ENCODE peak calls at places on chromosomes 11 and 22, in ten cellular contexts. One of them, this sample, is unnamed.
A peak's percentile ranks its signal among the peaks of the same experiment; 100 is the strongest.

GRCh38 chr11:11251394-11251970 is 101.6 kb downstream of the CSNK2A3 start:
- DNase-seq in MM.1S: no peak
- DNase-seq in sigmoid colon: no peak
- DNase-seq in cardiac muscle cell: no peak
- DNase-seq in GM23338: no peak
- DNase-seq in heart right ventricle: no peak
- DNase-seq in transverse colon: no peak
- DNase-seq in AG04450: no peak
- DNase-seq in left ventricle myocardium inferior: no peak
- DNase-seq in SK-N-SH: no peak
- DNase-seq in this sample: no peak

GRCh38 chr11:33463059-33463458 is 205.9 kb downstream of the HIPK3 start:
- DNase-seq in left ventricle myocardium inferior: no peak
- DNase-seq in GM23338: no peak
- DNase-seq in cardiac muscle cell: peak; percentile 13
- DNase-seq in transverse colon: no peak
- DNase-seq in MM.1S: no peak
- DNase-seq in SK-N-SH: no peak
- DNase-seq in heart right ventricle: no peak
- DNase-seq in AG04450: no peak
- DNase-seq in sigmoid colon: no peak
- DNase-seq in this sample: no peak

GRCh38 chr11:112470355-112470754 is 209.7 kb upstream of the PLET1 start:
- DNase-seq in heart right ventricle: no peak
- DNase-seq in left ventricle myocardium inferior: no peak
- DNase-seq in MM.1S: no peak
- DNase-seq in AG04450: no peak
- DNase-seq in sigmoid colon: no peak
- DNase-seq in cardiac muscle cell: peak; percentile 6
- DNase-seq in GM23338: no peak
- DNase-seq in transverse colon: no peak
- DNase-seq in SK-N-SH: no peak
- DNase-seq in this sample: no peak

GRCh38 chr11:12235549-12235944 is 125.2 kb downstream of the MICAL2 start:
- DNase-seq in AG04450: no peak
- DNase-seq in heart right ventricle: no peak
- DNase-seq in GM23338: no peak
- DNase-seq in left ventricle myocardium inferior: no peak
- DNase-seq in MM.1S: no peak
- DNase-seq in sigmoid colon: no peak
- DNase-seq in cardiac muscle cell: peak; percentile 43
- DNase-seq in transverse colon: no peak
- DNase-seq in SK-N-SH: no peak
- DNase-seq in this sample: no peak

GRCh38 chr11:13333456-13333957 is 55.9 kb downstream of the BMAL1 start:
- DNase-seq in cardiac muscle cell: no peak
- DNase-seq in left ventricle myocardium inferior: no peak
- DNase-seq in GM23338: no peak
- DNase-seq in heart right ventricle: no peak
- DNase-seq in transverse colon: peak; percentile 58
- DNase-seq in AG04450: no peak
- DNase-seq in SK-N-SH: no peak
- DNase-seq in sigmoid colon: no peak
- DNase-seq in MM.1S: no peak
- DNase-seq in this sample: no peak

GRCh38 chr22:17201285-17201945 is 17.8 kb downstream of the ADA2 start:
- DNase-seq in sigmoid colon: no peak
- DNase-seq in transverse colon: no peak
- DNase-seq in AG04450: no peak
- DNase-seq in MM.1S: no peak
- DNase-seq in SK-N-SH: no peak
- DNase-seq in heart right ventricle: no peak
- DNase-seq in left ventricle myocardium inferior: no peak
- DNase-seq in GM23338: peak; percentile 65
- DNase-seq in cardiac muscle cell: peak; percentile 44
- DNase-seq in this sample: no peak

GRCh38 chr11:108620958-108621772 is 27.6 kb upstream of the EXPH5 start:
- DNase-seq in MM.1S: peak; percentile 94
- DNase-seq in sigmoid colon: no peak
- DNase-seq in GM23338: no peak
- DNase-seq in AG04450: no peak
- DNase-seq in SK-N-SH: no peak
- DNase-seq in cardiac muscle cell: peak; percentile 33
- DNase-seq in transverse colon: no peak
- DNase-seq in heart right ventricle: no peak
- DNase-seq in left ventricle myocardium inferior: no peak
- DNase-seq in this sample: no peak

GRCh38 chr11:36034572-36035331 is 90.9 kb downstream of the LDLRAD3 start:
- DNase-seq in SK-N-SH: peak; percentile 35
- DNase-seq in GM23338: no peak
- DNase-seq in left ventricle myocardium inferior: no peak
- DNase-seq in AG04450: peak; percentile 70
- DNase-seq in transverse colon: no peak
- DNase-seq in heart right ventricle: no peak
- DNase-seq in sigmoid colon: no peak
- DNase-seq in cardiac muscle cell: peak; percentile 74
- DNase-seq in MM.1S: no peak
- DNase-seq in this sample: no peak

GRCh38 chr22:38462960-38463784 is 4.7 kb upstream of the KDELR3 start:
- DNase-seq in heart right ventricle: peak; percentile 78
- DNase-seq in transverse colon: no peak
- DNase-seq in cardiac muscle cell: peak; percentile 55
- DNase-seq in sigmoid colon: no peak
- DNase-seq in GM23338: peak; percentile 87
- DNase-seq in MM.1S: no peak
- DNase-seq in SK-N-SH: no peak
- DNase-seq in left ventricle myocardium inferior: peak; percentile 75
- DNase-seq in AG04450: no peak
- DNase-seq in this sample: peak; percentile 54

GRCh38 chr22:38456841-38457699 is 2.1 kb upstream of the KCNJ4 start:
- DNase-seq in sigmoid colon: no peak
- DNase-seq in cardiac muscle cell: no peak
- DNase-seq in transverse colon: no peak
- DNase-seq in heart right ventricle: no peak
- DNase-seq in AG04450: no peak
- DNase-seq in GM23338: no peak
- DNase-seq in MM.1S: no peak
- DNase-seq in SK-N-SH: peak; percentile 47
- DNase-seq in left ventricle myocardium inferior: no peak
- DNase-seq in this sample: no peak

GRCh38 chr22:38461414-38462081 is 6.3 kb upstream of the KDELR3 start:
- DNase-seq in AG04450: peak; percentile 52
- DNase-seq in left ventricle myocardium inferior: peak; percentile 86
- DNase-seq in MM.1S: peak; percentile 85
- DNase-seq in sigmoid colon: peak; percentile 85
- DNase-seq in cardiac muscle cell: peak; percentile 86
- DNase-seq in transverse colon: peak; percentile 79
- DNase-seq in GM23338: peak; percentile 99
- DNase-seq in heart right ventricle: peak; percentile 90
- DNase-seq in SK-N-SH: peak; percentile 84
- DNase-seq in this sample: peak; percentile 88

GRCh38 chr22:38460367-38460952 is 5.5 kb upstream of the KCNJ4 start:
- DNase-seq in heart right ventricle: no peak
- DNase-seq in sigmoid colon: no peak
- DNase-seq in cardiac muscle cell: no peak
- DNase-seq in left ventricle myocardium inferior: no peak
- DNase-seq in AG04450: no peak
- DNase-seq in MM.1S: no peak
- DNase-seq in GM23338: no peak
- DNase-seq in transverse colon: no peak
- DNase-seq in SK-N-SH: no peak
- DNase-seq in this sample: peak; percentile 22

DNA sequence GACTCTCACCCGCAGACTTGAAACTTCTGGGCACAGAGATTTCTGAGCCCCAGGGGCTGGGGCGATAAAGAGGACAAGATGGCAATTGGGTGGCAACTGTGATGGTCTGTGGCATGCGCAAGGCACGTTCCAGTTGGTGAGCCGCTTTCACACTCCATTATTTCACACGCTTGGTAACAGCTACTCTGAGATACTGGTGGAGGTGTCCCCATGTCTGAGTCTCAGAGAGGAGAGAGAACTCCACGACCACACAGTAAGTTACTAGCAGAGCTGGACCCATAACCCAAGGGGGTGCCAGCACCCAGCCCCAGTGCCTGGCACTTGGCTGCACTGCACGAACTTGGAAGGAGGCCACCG is 6.0 kb upstream of the KCNJ4 start:
- DNase-seq in SK-N-SH: no peak
- DNase-seq in GM23338: no peak
- DNase-seq in sigmoid colon: no peak
- DNase-seq in left ventricle myocardium inferior: no peak
- DNase-seq in heart right ventricle: no peak
- DNase-seq in AG04450: no peak
- DNase-seq in cardiac muscle cell: peak; percentile 9
- DNase-seq in MM.1S: no peak
- DNase-seq in transverse colon: no peak
- DNase-seq in this sample: no peak
- H3K4me3 ChIP-seq in SK-N-SH: no peak overlapping the region
- H3K4me3 ChIP-seq in GM23338: peak overlapping the region; percentile 51
- H3K4me3 ChIP-seq in sigmoid colon: peak overlapping the region; percentile 11
- H3K4me3 ChIP-seq in left ventricle myocardium inferior: peak overlapping the region; percentile 54
- H3K4me3 ChIP-seq in heart right ventricle: peak overlapping the region; percentile 24
- H3K4me3 ChIP-seq in AG04450: no peak overlapping the region
- H3K4me3 ChIP-seq in cardiac muscle cell: no peak overlapping the region
- H3K4me3 ChIP-seq in MM.1S: no peak overlapping the region
- H3K4me3 ChIP-seq in transverse colon: no peak overlapping the region
- H3K4me3 ChIP-seq in this sample: peak overlapping the region; percentile 41

GRCh38 chr11:37984991-37985390 is 1387.0 kb upstream of the RAG2 start:
- DNase-seq in sigmoid colon: no peak
- DNase-seq in heart right ventricle: no peak
- DNase-seq in cardiac muscle cell: peak; percentile 58
- DNase-seq in SK-N-SH: no peak
- DNase-seq in AG04450: no peak
- DNase-seq in left ventricle myocardium inferior: no peak
- DNase-seq in MM.1S: no peak
- DNase-seq in transverse colon: no peak
- DNase-seq in GM23338: no peak
- DNase-seq in this sample: no peak
- H3K27ac ChIP-seq in sigmoid colon: no peak overlapping the region
- H3K27ac ChIP-seq in heart right ventricle: no peak overlapping the region
- H3K27ac ChIP-seq in cardiac muscle cell: no peak overlapping the region
- H3K27ac ChIP-seq in SK-N-SH: no peak overlapping the region
- H3K27ac ChIP-seq in AG04450: no peak overlapping the region
- H3K27ac ChIP-seq in left ventricle myocardium inferior: no peak overlapping the region
- H3K27ac ChIP-seq in MM.1S: no peak overlapping the region
- H3K27ac ChIP-seq in transverse colon: no peak overlapping the region
- H3K27ac ChIP-seq in GM23338: no peak overlapping the region
- H3K27ac ChIP-seq in this sample: no peak overlapping the region

GRCh38 chr22:50545522-50546325 is at the start of gene KLHDC7B:
- DNase-seq in heart right ventricle: no peak
- DNase-seq in cardiac muscle cell: no peak
- DNase-seq in AG04450: no peak
- DNase-seq in transverse colon: no peak
- DNase-seq in sigmoid colon: no peak
- DNase-seq in left ventricle myocardium inferior: no peak
- DNase-seq in SK-N-SH: peak; percentile 82
- DNase-seq in MM.1S: no peak
- DNase-seq in GM23338: no peak
- DNase-seq in this sample: no peak

GRCh38 chr22:50542416-50542927 is 3.2 kb upstream of the KLHDC7B start:
- DNase-seq in heart right ventricle: no peak
- DNase-seq in GM23338: no peak
- DNase-seq in AG04450: no peak
- DNase-seq in MM.1S: no peak
- DNase-seq in cardiac muscle cell: no peak
- DNase-seq in sigmoid colon: no peak
- DNase-seq in transverse colon: peak; percentile 44
- DNase-seq in SK-N-SH: no peak
- DNase-seq in left ventricle myocardium inferior: no peak
- DNase-seq in this sample: no peak

GRCh38 chr22:50546326-50547230 is 879 bp downstream of the KLHDC7B start:
- DNase-seq in sigmoid colon: no peak
- DNase-seq in heart right ventricle: no peak
- DNase-seq in transverse colon: no peak
- DNase-seq in left ventricle myocardium inferior: no peak
- DNase-seq in cardiac muscle cell: no peak
- DNase-seq in SK-N-SH: peak; percentile 44
- DNase-seq in AG04450: no peak
- DNase-seq in MM.1S: no peak
- DNase-seq in GM23338: no peak
- DNase-seq in this sample: no peak

GRCh38 chr22:50544746-50545253 is 899 bp upstream of the KLHDC7B start:
- DNase-seq in GM23338: no peak
- DNase-seq in heart right ventricle: no peak
- DNase-seq in MM.1S: no peak
- DNase-seq in AG04450: no peak
- DNase-seq in transverse colon: peak; percentile 45
- DNase-seq in cardiac muscle cell: no peak
- DNase-seq in SK-N-SH: no peak
- DNase-seq in left ventricle myocardium inferior: no peak
- DNase-seq in sigmoid colon: no peak
- DNase-seq in this sample: peak; percentile 52

DNA sequence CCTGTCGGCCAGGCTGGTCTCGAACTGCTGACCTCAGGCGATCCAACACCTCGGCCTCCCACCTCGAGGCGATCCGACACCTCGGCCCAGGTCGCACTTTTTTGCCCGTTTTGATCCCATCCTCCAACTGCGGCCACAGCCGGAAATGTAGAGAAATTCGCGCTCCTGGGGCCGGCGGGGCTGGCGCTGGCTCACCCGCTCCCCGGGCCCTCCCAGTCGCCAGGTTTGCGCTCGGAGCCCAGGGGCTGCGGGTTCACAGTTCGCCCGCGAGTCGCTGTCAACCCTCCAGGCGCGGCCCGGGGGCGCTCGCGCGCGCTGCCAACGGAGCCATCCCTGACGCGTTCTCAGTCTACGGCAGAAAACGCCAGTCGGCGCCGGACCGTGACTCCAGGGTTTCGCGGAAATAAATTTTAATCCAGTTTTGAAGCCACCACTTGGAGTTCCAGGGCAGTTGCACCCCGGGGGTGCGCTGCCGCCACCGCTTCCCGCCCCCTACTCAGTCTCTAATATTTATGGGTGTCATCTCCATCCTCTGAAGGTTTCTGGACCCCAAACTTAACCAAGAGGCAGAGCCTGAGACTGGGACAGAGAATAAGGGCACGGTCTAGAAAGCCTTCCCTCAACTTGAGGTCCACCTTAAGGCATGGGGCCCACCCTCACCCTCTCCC is 1.5 kb upstream of the KLHDC7B start:
- DNase-seq in MM.1S: peak; percentile 83
- DNase-seq in GM23338: peak; percentile 93
- DNase-seq in sigmoid colon: peak; percentile 81
- DNase-seq in left ventricle myocardium inferior: peak; percentile 80
- DNase-seq in heart right ventricle: peak; percentile 68
- DNase-seq in SK-N-SH: peak; percentile 83
- DNase-seq in cardiac muscle cell: peak; percentile 77
- DNase-seq in transverse colon: peak; percentile 91
- DNase-seq in AG04450: no peak
- DNase-seq in this sample: peak; percentile 85
- TF ChIP-seq CTCF in MM.1S: peak; percentile 78
- TF ChIP-seq CTCF in GM23338: peak; percentile 69
- TF ChIP-seq CTCF in sigmoid colon: no peak
- TF ChIP-seq CTCF in left ventricle myocardium inferior: peak; percentile 68
- TF ChIP-seq CTCF in heart right ventricle: peak; percentile 49
- TF ChIP-seq CTCF in SK-N-SH: no peak
- TF ChIP-seq CTCF in cardiac muscle cell: peak; percentile 68
- TF ChIP-seq CTCF in transverse colon: peak; percentile 59
- TF ChIP-seq CTCF in AG04450: peak; percentile 61
- TF ChIP-seq CTCF in this sample: peak; percentile 44

GRCh38 chr11:6738590-6738989 is 33.2 kb downstream of the OR2AG2 start:
- DNase-seq in heart right ventricle: no peak
- DNase-seq in AG04450: no peak
- DNase-seq in transverse colon: no peak
- DNase-seq in cardiac muscle cell: no peak
- DNase-seq in left ventricle myocardium inferior: no peak
- DNase-seq in SK-N-SH: no peak
- DNase-seq in MM.1S: no peak
- DNase-seq in GM23338: no peak
- DNase-seq in sigmoid colon: no peak
- DNase-seq in this sample: no peak

GRCh38 chr11:6745465-6746015 is 26.2 kb downstream of the OR2AG2 start:
- DNase-seq in heart right ventricle: no peak
- DNase-seq in AG04450: no peak
- DNase-seq in sigmoid colon: no peak
- DNase-seq in MM.1S: peak; percentile 11
- DNase-seq in cardiac muscle cell: peak; percentile 3
- DNase-seq in transverse colon: no peak
- DNase-seq in GM23338: no peak
- DNase-seq in left ventricle myocardium inferior: no peak
- DNase-seq in SK-N-SH: no peak
- DNase-seq in this sample: no peak

GRCh38 chr11:6745018-6745417 is 26.8 kb downstream of the OR2AG2 start:
- DNase-seq in sigmoid colon: no peak
- DNase-seq in heart right ventricle: no peak
- DNase-seq in GM23338: no peak
- DNase-seq in MM.1S: no peak
- DNase-seq in AG04450: no peak
- DNase-seq in SK-N-SH: no peak
- DNase-seq in transverse colon: no peak
- DNase-seq in left ventricle myocardium inferior: no peak
- DNase-seq in cardiac muscle cell: no peak
- DNase-seq in this sample: no peak

GRCh38 chr11:6746086-6746618 is 25.6 kb downstream of the OR2AG2 start:
- DNase-seq in SK-N-SH: no peak
- DNase-seq in GM23338: no peak
- DNase-seq in MM.1S: peak; percentile 84
- DNase-seq in left ventricle myocardium inferior: no peak
- DNase-seq in cardiac muscle cell: peak; percentile 11
- DNase-seq in AG04450: no peak
- DNase-seq in transverse colon: peak; percentile 55
- DNase-seq in heart right ventricle: no peak
- DNase-seq in sigmoid colon: no peak
- DNase-seq in this sample: no peak

DNA sequence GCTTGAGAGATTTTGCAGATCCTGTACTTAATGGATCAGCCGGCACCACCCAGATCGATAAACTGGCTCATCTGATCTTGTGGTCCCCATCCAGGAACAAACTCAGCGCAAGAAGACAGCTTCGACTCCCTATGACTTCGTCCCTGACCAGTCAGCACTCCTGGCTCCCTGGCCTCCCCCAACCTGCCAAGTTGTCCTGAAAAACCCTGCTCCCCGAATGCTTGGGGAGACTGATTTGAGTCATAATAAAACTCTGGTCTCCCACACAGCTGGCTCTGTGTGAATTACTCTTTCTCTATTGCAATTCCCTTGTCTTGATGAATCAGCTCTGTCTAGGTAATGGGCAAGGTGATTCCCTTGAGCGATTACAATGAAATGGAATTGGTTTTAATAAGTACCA is 29.5 kb downstream of the OR2AG2 start:
- DNase-seq in transverse colon: no peak
- DNase-seq in left ventricle myocardium inferior: no peak
- DNase-seq in SK-N-SH: no peak
- DNase-seq in sigmoid colon: no peak
- DNase-seq in GM23338: no peak
- DNase-seq in cardiac muscle cell: no peak
- DNase-seq in AG04450: no peak
- DNase-seq in MM.1S: no peak
- DNase-seq in heart right ventricle: no peak
- DNase-seq in this sample: no peak
- H3K4me3 ChIP-seq in transverse colon: no peak overlapping the region
- H3K4me3 ChIP-seq in left ventricle myocardium inferior: no peak overlapping the region
- H3K4me3 ChIP-seq in SK-N-SH: no peak overlapping the region
- H3K4me3 ChIP-seq in sigmoid colon: no peak overlapping the region
- H3K4me3 ChIP-seq in GM23338: no peak overlapping the region
- H3K4me3 ChIP-seq in cardiac muscle cell: no peak overlapping the region
- H3K4me3 ChIP-seq in AG04450: no peak overlapping the region
- H3K4me3 ChIP-seq in MM.1S: no peak overlapping the region
- H3K4me3 ChIP-seq in heart right ventricle: no peak overlapping the region
- H3K4me3 ChIP-seq in this sample: no peak overlapping the region

This sample was measured in psoas muscle.